ENCODE peak calls at places on chromosome 17, in five cellular contexts. One of them, this sample, is unnamed.

GRCh38 chr17:2707721-2708584 is 3.6 kb downstream of the CLUH start:
- DNase-seq in mammary epithelial cell: no peak
- DNase-seq in Panc1: no peak
- DNase-seq in tibial artery: peak; percentile 95
- DNase-seq in dorsolateral prefrontal cortex: no peak
- DNase-seq in this sample: no peak

GRCh38 chr17:27879987-27880608 is 13.1 kb downstream of the LYRM9 start:
- DNase-seq in Panc1: peak; percentile 38
- DNase-seq in mammary epithelial cell: peak; percentile 48
- DNase-seq in tibial artery: no peak
- DNase-seq in dorsolateral prefrontal cortex: peak; percentile 85
- DNase-seq in this sample: peak; percentile 44

GRCh38 chr17:601462-602303 is 113.0 kb downstream of the VPS53 start:
- DNase-seq in mammary epithelial cell: no peak
- DNase-seq in tibial artery: no peak
- DNase-seq in dorsolateral prefrontal cortex: no peak
- DNase-seq in Panc1: no peak
- DNase-seq in this sample: no peak

GRCh38 chr17:39231091-39231561 is 5.4 kb upstream of the STAC2 start:
- DNase-seq in Panc1: no peak
- DNase-seq in dorsolateral prefrontal cortex: no peak
- DNase-seq in mammary epithelial cell: no peak
- DNase-seq in tibial artery: peak; percentile 92
- DNase-seq in this sample: no peak

GRCh38 chr17:42387221-42387657 is 1.0 kb downstream of the STAT3 start:
- DNase-seq in tibial artery: no peak
- DNase-seq in mammary epithelial cell: peak; percentile 66
- DNase-seq in Panc1: no peak
- DNase-seq in dorsolateral prefrontal cortex: no peak
- DNase-seq in this sample: no peak

GRCh38 chr17:2030779-2031163 is 818 bp downstream of the DPH1 start:
- DNase-seq in dorsolateral prefrontal cortex: no peak
- DNase-seq in mammary epithelial cell: no peak
- DNase-seq in Panc1: no peak
- DNase-seq in tibial artery: no peak
- DNase-seq in this sample: no peak

GRCh38 chr17:42329025-42329976 is 41.0 kb downstream of the STAT5A start:
- DNase-seq in tibial artery: no peak
- DNase-seq in mammary epithelial cell: peak; percentile 90
- DNase-seq in Panc1: no peak
- DNase-seq in dorsolateral prefrontal cortex: no peak
- DNase-seq in this sample: no peak

GRCh38 chr17:63629627-63630026 is 7.4 kb downstream of the MAP3K3 start:
- DNase-seq in tibial artery: no peak
- DNase-seq in mammary epithelial cell: no peak
- DNase-seq in dorsolateral prefrontal cortex: no peak
- DNase-seq in Panc1: no peak
- DNase-seq in this sample: no peak

GRCh38 chr17:60077672-60078519 is 825 bp downstream of the HEATR6 start:
- DNase-seq in dorsolateral prefrontal cortex: no peak
- DNase-seq in mammary epithelial cell: no peak
- DNase-seq in Panc1: no peak
- DNase-seq in tibial artery: no peak
- DNase-seq in this sample: no peak

GRCh38 chr17:68792873-68793272 is 162.3 kb downstream of the ABCA8 start:
- DNase-seq in mammary epithelial cell: no peak
- DNase-seq in dorsolateral prefrontal cortex: no peak
- DNase-seq in Panc1: no peak
- DNase-seq in tibial artery: no peak
- DNase-seq in this sample: no peak

GRCh38 chr17:68790931-68791330 is 164.3 kb downstream of the ABCA8 start:
- DNase-seq in tibial artery: no peak
- DNase-seq in dorsolateral prefrontal cortex: no peak
- DNase-seq in mammary epithelial cell: no peak
- DNase-seq in Panc1: no peak
- DNase-seq in this sample: no peak

GRCh38 chr17:68792042-68792685 is 163.0 kb downstream of the ABCA8 start:
- DNase-seq in tibial artery: no peak
- DNase-seq in Panc1: no peak
- DNase-seq in mammary epithelial cell: no peak
- DNase-seq in dorsolateral prefrontal cortex: no peak
- DNase-seq in this sample: no peak

GRCh38 chr17:68790481-68790880 is 164.7 kb downstream of the ABCA8 start:
- DNase-seq in mammary epithelial cell: no peak
- DNase-seq in dorsolateral prefrontal cortex: no peak
- DNase-seq in Panc1: no peak
- DNase-seq in tibial artery: no peak
- DNase-seq in this sample: no peak

DNA sequence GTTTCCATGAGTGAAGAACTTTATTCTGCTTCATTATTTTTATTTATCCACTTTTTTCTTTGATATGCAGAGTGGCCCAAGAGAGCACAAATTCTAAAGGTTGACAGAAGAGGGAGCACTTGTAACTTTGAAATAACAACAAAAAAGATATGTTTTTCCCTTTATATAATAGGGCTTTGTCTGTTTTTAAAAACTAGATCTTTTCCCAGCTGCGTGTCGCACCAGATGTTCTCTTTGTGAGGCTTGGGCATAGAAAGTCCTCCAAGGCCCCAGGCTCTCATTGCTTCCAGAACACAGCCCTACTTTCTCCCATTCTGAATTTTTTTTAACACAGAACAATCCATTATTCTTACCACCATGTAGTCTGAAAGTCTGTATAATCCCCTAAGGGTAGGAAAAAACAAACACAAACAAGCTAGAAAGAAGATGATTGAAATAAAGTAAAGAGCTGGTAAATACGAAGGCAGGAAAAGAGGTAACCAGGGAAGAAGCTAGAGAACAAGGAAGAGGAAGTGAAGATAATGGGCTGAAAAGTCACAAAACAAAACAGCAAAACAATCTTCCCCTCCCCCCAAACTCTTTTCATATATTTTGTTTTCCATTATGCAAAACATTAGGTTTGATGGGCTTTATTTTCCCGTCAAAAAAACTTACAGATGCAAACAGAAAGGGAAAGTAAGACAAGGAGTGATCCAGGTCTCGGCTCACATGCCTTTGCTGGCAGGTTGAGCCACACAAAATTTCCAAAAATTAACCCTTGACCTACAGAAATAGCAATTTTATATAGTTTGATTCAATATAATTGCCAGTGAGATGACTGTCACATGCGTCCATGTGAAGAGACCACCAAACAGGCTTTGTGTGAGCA is 160.3 kb downstream of the ABCA8 start:
- DNase-seq in Panc1: no peak
- DNase-seq in dorsolateral prefrontal cortex: peak; percentile 66
- DNase-seq in mammary epithelial cell: no peak
- DNase-seq in tibial artery: no peak
- DNase-seq in this sample: no peak
- TF ChIP-seq CTCF in Panc1: no peak
- TF ChIP-seq CTCF in dorsolateral prefrontal cortex: peak; percentile 70
- TF ChIP-seq CTCF in mammary epithelial cell: peak; percentile 29
- TF ChIP-seq CTCF in tibial artery: no peak
- TF ChIP-seq CTCF in this sample: no peak

DNA sequence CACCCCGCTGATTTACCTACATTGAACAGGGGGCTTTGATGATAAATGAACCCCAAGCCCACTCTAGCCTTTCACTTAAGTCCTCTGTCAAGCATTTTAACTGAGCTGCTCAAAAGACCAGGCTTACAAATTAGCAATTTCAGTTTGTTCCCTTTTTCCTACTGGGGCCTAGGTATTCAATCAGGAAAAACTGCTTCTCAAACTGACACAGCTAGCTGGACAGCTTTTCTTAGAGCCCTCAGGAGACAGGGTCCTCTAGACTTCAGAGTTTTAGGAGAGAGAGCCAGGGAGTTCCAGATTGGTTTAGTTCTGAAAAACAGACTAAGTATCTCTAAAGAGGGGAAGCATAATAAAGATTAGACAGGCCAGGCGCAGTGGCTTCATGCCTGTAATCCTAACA is 6.2 kb upstream of the HEXIM2 start:
- DNase-seq in mammary epithelial cell: no peak
- DNase-seq in Panc1: no peak
- DNase-seq in dorsolateral prefrontal cortex: no peak
- DNase-seq in tibial artery: no peak
- DNase-seq in this sample: no peak
- H3K27ac ChIP-seq in mammary epithelial cell: no peak overlapping the region
- H3K27ac ChIP-seq in Panc1: peak overlapping the region; percentile 67
- H3K27ac ChIP-seq in dorsolateral prefrontal cortex: peak overlapping the region; percentile 41
- H3K27ac ChIP-seq in tibial artery: peak overlapping the region; percentile 9
- H3K27ac ChIP-seq in this sample: no peak overlapping the region

GRCh38 chr17:40318835-40319332 is 9.9 kb downstream of the RARA start:
- DNase-seq in mammary epithelial cell: no peak
- DNase-seq in tibial artery: peak; percentile 68
- DNase-seq in dorsolateral prefrontal cortex: peak; percentile 38
- DNase-seq in Panc1: no peak
- DNase-seq in this sample: no peak

GRCh38 chr17:40317880-40318834 is 9.2 kb downstream of the RARA start:
- DNase-seq in Panc1: no peak
- DNase-seq in tibial artery: peak; percentile 99
- DNase-seq in mammary epithelial cell: peak; percentile 96
- DNase-seq in dorsolateral prefrontal cortex: peak; percentile 94
- DNase-seq in this sample: peak; percentile 89

GRCh38 chr17:40315678-40316570 is 6.9 kb downstream of the RARA start:
- DNase-seq in mammary epithelial cell: no peak
- DNase-seq in tibial artery: peak; percentile 65
- DNase-seq in dorsolateral prefrontal cortex: peak; percentile 23
- DNase-seq in Panc1: no peak
- DNase-seq in this sample: no peak

GRCh38 chr17:40316571-40317344 is 7.8 kb downstream of the RARA start:
- DNase-seq in Panc1: no peak
- DNase-seq in tibial artery: peak; percentile 82
- DNase-seq in mammary epithelial cell: peak; percentile 69
- DNase-seq in dorsolateral prefrontal cortex: peak; percentile 38
- DNase-seq in this sample: no peak

GRCh38 chr17:40317345-40317873 is 8.4 kb downstream of the RARA start:
- DNase-seq in Panc1: no peak
- DNase-seq in tibial artery: peak; percentile 80
- DNase-seq in dorsolateral prefrontal cortex: peak; percentile 38
- DNase-seq in mammary epithelial cell: peak; percentile 67
- DNase-seq in this sample: no peak
- TF ChIP-seq CTCF in Panc1: no peak
- TF ChIP-seq CTCF in tibial artery: peak; percentile 16
- TF ChIP-seq CTCF in dorsolateral prefrontal cortex: peak; percentile 42
- TF ChIP-seq CTCF in mammary epithelial cell: peak; percentile 57
- TF ChIP-seq CTCF in this sample: peak; percentile 66

DNA sequence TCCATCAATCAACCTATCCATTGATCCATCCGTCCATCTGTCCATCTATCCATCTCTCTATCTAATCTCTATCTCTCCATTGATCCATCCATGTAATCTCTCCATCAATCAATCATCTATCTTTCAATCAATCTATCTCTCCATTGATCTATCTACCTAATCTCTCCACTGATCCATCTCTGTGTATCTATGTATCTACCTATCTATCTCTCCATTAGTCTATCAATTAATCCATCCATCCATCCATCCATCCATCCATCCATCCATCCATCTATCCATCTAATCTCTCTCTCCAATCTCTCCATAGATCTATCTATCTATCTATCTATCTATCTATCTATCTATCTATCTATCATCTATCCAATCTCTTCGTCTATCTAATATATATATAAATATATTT is 3.5 kb upstream of the RNF222 start:
- DNase-seq in mammary epithelial cell: no peak
- DNase-seq in Panc1: no peak
- DNase-seq in tibial artery: no peak
- DNase-seq in dorsolateral prefrontal cortex: no peak
- DNase-seq in this sample: no peak
- H3K27ac ChIP-seq in mammary epithelial cell: no peak overlapping the region
- H3K27ac ChIP-seq in Panc1: no peak overlapping the region
- H3K27ac ChIP-seq in tibial artery: no peak overlapping the region
- H3K27ac ChIP-seq in dorsolateral prefrontal cortex: no peak overlapping the region
- H3K27ac ChIP-seq in this sample: no peak overlapping the region

DNA sequence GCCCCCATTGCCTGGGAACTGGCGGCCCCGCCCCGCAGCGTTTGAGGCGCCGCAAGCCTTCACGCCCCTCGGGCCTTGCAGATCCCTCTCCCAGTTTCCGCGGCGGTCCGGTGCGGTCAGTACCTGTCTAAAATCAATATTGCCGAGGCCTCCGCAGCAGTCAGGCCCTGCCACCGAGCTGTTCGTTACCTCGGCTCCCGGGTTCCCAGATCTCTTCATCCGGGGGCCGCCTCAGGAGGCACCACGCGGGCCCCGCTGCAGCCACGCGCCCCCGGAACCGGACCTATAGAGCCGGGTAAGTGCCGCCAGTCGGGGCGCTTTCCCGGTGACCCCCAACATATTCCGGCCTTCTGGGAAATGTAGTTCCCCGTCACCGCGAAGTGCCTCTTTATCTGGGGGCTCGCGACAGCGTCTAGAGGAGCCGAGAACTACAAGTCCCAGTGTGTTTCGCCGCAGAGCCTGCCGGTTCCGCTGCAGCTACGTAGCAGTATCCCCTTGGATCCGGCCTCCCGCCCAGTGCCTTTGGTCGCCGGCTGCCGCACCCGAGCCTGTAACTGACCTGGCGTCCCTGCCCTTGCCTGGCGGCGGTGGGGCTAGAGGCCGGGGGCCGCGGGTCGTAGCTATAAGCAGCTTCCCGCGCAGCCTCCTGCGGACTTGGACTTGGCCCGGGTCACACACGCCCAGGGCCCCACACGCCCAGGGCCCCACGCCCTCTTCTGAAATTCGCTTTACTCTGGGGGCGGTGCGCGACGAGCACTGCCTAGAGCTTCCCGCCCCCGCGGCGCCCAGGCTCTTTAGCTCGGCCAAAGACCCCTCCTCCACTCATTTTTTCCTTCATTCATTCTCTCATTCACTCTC is at the start of gene PEMT:
- DNase-seq in mammary epithelial cell: peak; percentile 96
- DNase-seq in Panc1: peak; percentile 89
- DNase-seq in tibial artery: peak; percentile 98
- DNase-seq in dorsolateral prefrontal cortex: peak; percentile 98
- DNase-seq in this sample: peak; percentile 84
- TF ChIP-seq CTCF in mammary epithelial cell: no peak
- TF ChIP-seq CTCF in Panc1: no peak
- TF ChIP-seq CTCF in tibial artery: no peak
- TF ChIP-seq CTCF in dorsolateral prefrontal cortex: no peak
- TF ChIP-seq CTCF in this sample: no peak

GRCh38 chr17:11780621-11781020 is 182.4 kb downstream of the DNAH9 start:
- DNase-seq in Panc1: no peak
- DNase-seq in tibial artery: no peak
- DNase-seq in mammary epithelial cell: no peak
- DNase-seq in dorsolateral prefrontal cortex: no peak
- DNase-seq in this sample: no peak

DNA sequence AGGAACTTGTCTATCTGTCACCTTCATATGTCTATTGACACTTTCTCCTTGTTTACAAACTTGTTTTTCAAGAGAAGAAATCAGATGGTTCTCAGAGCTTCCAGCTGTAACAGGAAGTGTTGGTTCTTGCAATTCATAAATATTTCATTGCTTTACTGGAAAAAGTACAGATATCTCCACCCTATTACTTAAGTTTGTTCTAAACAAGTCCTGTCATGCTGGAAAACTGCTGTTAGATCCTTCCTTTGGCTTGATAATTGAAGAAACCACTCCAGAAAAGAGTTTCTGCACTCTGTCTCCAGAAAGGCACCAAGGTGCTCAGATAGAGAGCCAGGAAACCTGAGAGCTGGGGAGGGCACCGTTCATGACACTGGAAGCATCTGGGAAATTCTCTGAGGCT is 181.6 kb downstream of the DNAH9 start:
- DNase-seq in Panc1: no peak
- DNase-seq in dorsolateral prefrontal cortex: no peak
- DNase-seq in tibial artery: no peak
- DNase-seq in mammary epithelial cell: no peak
- DNase-seq in this sample: no peak
- H3K27ac ChIP-seq in Panc1: no peak overlapping the region
- H3K27ac ChIP-seq in dorsolateral prefrontal cortex: no peak overlapping the region
- H3K27ac ChIP-seq in tibial artery: no peak overlapping the region
- H3K27ac ChIP-seq in mammary epithelial cell: no peak overlapping the region
- H3K27ac ChIP-seq in this sample: no peak overlapping the region

GRCh38 chr17:78852709-78853111 is 12.1 kb upstream of the USP36 start:
- DNase-seq in dorsolateral prefrontal cortex: no peak
- DNase-seq in Panc1: no peak
- DNase-seq in mammary epithelial cell: no peak
- DNase-seq in tibial artery: no peak
- DNase-seq in this sample: no peak
- TF ChIP-seq CTCF in dorsolateral prefrontal cortex: no peak
- TF ChIP-seq CTCF in Panc1: peak; percentile 83
- TF ChIP-seq CTCF in mammary epithelial cell: no peak
- TF ChIP-seq CTCF in tibial artery: no peak
- TF ChIP-seq CTCF in this sample: no peak